ENCODE peak calls at places on chromosomes 13 and 19, in ten cellular contexts. O, M, I, H, L, Z, V, R, Y and A are unnamed samples.

GRCh38 chr13:109196896-109197295 is 567.5 kb downstream of the MYO16 start:
- DNase-seq in O (no peak), M (no peak), I (no peak), H (no peak), L (no peak), Z (no peak), V (no peak), R (no peak), Y (no peak), A (no peak)

GRCh38 chr19:2711937-2712205 is 9.3 kb downstream of the DIRAS1 start:
- DNase-seq in O (no peak), M (no peak), I (no peak), H (no peak), L (no peak), Z (no peak), V (no peak), R (no peak), Y (no peak), A (no peak)

GRCh38 chr19:52527954-52528326 is 472 bp downstream of the ZNF808 start:
- DNase-seq in O (no peak), M (peak), I (no peak), H (no peak), L (no peak), Z (no peak), V (peak), R (no peak), Y (no peak), A (peak)

GRCh38 chr13:35144496-35144895 is 202.4 kb downstream of the NBEA start:
- DNase-seq in O (no peak), M (no peak), I (no peak), H (no peak), L (no peak), Z (no peak), V (no peak), R (no peak), Y (no peak), A (no peak)

GRCh38 chr19:18171605-18172327 is 1.8 kb upstream of the IFI30 start:
- DNase-seq in O (no peak), M (peak), I (no peak), H (no peak), L (no peak), Z (no peak), V (no peak), R (no peak), Y (no peak), A (no peak)

GRCh38 chr19:14472202-14472961 is 2.8 kb downstream of the PTGER1 start:
- DNase-seq in O (peak), M (peak), I (peak), H (no peak), L (peak), Z (no peak), V (peak), R (no peak), Y (peak), A (peak)

GRCh38 chr13:44402902-44403719 is 29.5 kb downstream of the SERP2 start:
- DNase-seq in O (no peak), M (no peak), I (no peak), H (no peak), L (no peak), Z (no peak), V (no peak), R (no peak), Y (no peak), A (peak)

GRCh38 chr13:74575729-74576125 is 441.5 kb upstream of the KLF12 start:
- DNase-seq in O (no peak), M (peak), I (peak), H (no peak), L (peak), Z (peak), V (peak), R (peak), Y (peak), A (peak)

GRCh38 chr13:39779337-39780270 is 124.1 kb downstream of the COG6 start:
- DNase-seq in O (no peak), M (no peak), I (no peak), H (no peak), L (no peak), Z (no peak), V (no peak), R (no peak), Y (no peak), A (no peak)

GRCh38 chr13:98798849-98799645 is 46.6 kb upstream of the SLC15A1 start:
- DNase-seq in O (no peak), M (no peak), I (no peak), H (peak), L (peak), Z (no peak), V (no peak), R (no peak), Y (no peak), A (no peak)

GRCh38 chr13:23678768-23679167 is 108.6 kb downstream of the TNFRSF19 start:
- DNase-seq in O (no peak), M (no peak), I (no peak), H (no peak), L (no peak), Z (no peak), V (no peak), R (no peak), Y (no peak), A (no peak)

GRCh38 chr13:29507356-29507755 is 88.1 kb downstream of the SLC7A1 start:
- DNase-seq in O (no peak), M (peak), I (no peak), H (no peak), L (no peak), Z (no peak), V (no peak), R (no peak), Y (no peak), A (peak)

GRCh38 chr19:55400281-55401087 is 7.1 kb downstream of the UBE2S start:
- DNase-seq in O (no peak), M (no peak), I (no peak), H (no peak), L (no peak), Z (no peak), V (no peak), R (no peak), Y (no peak), A (no peak)

GRCh38 chr19:5672708-5673459 is 7.4 kb downstream of the MICOS13 start:
- DNase-seq in O (no peak), M (no peak), I (no peak), H (no peak), L (no peak), Z (no peak), V (no peak), R (no peak), Y (no peak), A (no peak)